ENCODE peak calls at places on chromosomes 2 and 18, in nine cellular contexts. Y is fibroblast of lung, L is A549, O is H9, W is GM12878, I is uterus, R is cardiac muscle cell, F is MM.1S, N is astrocyte. U is an unnamed sample.
A peak's percentile ranks its signal among the peaks of the same experiment; 100 is the strongest.

GRCh38 chr18:73007195-73007934 is 139.6 kb upstream of the NETO1 start:
- DNase-seq in Y (no peak), L (no peak), O (no peak), W (peak; percentile 25), I (no peak), R (no peak), F (no peak), N (peak; percentile 15), U (no peak)

GRCh38 chr2:101577173-101577572 is 102.3 kb upstream of the RFX8 start:
- DNase-seq in Y (peak; percentile 59), L (no peak), O (no peak), W (no peak), I (no peak), R (no peak), F (no peak), N (no peak), U (no peak)

GRCh38 chr2:177708660-177709328 is 316.2 kb downstream of the AGPS start:
- DNase-seq in Y (no peak), L (no peak), O (no peak), W (no peak), I (no peak), R (no peak), F (no peak), N (no peak), U (no peak)

GRCh38 chr2:181185428-181185827 is 205.0 kb downstream of the UBE2E3 start:
- DNase-seq in Y (no peak), L (no peak), O (no peak), W (no peak), I (no peak), R (no peak), F (no peak), N (no peak), U (no peak)

GRCh38 chr2:28277466-28277865 is 115.2 kb upstream of the FOSL2 start:
- DNase-seq in Y (no peak), L (no peak), O (no peak), W (no peak), I (no peak), R (no peak), F (no peak), N (no peak), U (no peak)

GRCh38 chr2:102547462-102547861 is 71.9 kb upstream of the SLC9A2 start:
- DNase-seq in Y (no peak), L (no peak), O (no peak), W (no peak), I (no peak), R (no peak), F (no peak), N (no peak), U (no peak)

GRCh38 chr2:152609174-152609573 is 108.1 kb downstream of the PRPF40A start:
- DNase-seq in Y (peak; percentile 35), L (no peak), O (no peak), W (no peak), I (no peak), R (peak; percentile 46), F (no peak), N (no peak), U (no peak)

GRCh38 chr2:112626604-112627059 is 19.1 kb upstream of the SLC20A1 start:
- DNase-seq in Y (peak; percentile 72), L (peak; percentile 75), O (peak; percentile 62), W (no peak), I (peak; percentile 44), R (peak; percentile 83), F (peak; percentile 44), N (peak; percentile 57), U (peak; percentile 76)

GRCh38 chr2:1162768-1163584 is 212.3 kb downstream of the SNTG2 start:
- DNase-seq in Y (no peak), L (no peak), O (no peak), W (no peak), I (no peak), R (no peak), F (no peak), N (no peak), U (peak; percentile 46)

GRCh38 chr2:154240316-154240715 is 368.6 kb downstream of the GALNT13 start:
- DNase-seq in Y (no peak), L (no peak), O (no peak), W (no peak), I (no peak), R (no peak), F (no peak), N (no peak), U (no peak)

GRCh38 chr2:226183550-226183949 is 616.1 kb downstream of the IRS1 start:
- DNase-seq in Y (peak; percentile 68), L (no peak), O (no peak), W (no peak), I (no peak), R (peak; percentile 33), F (no peak), N (no peak), U (no peak)

GRCh38 chr2:63698825-63699548 is 110.2 kb downstream of the MDH1 start:
- DNase-seq in Y (peak; percentile 88), L (peak; percentile 93), O (peak; percentile 81), W (no peak), I (peak; percentile 78), R (peak; percentile 92), F (peak; percentile 65), N (peak; percentile 86), U (peak; percentile 77)

GRCh38 chr2:184860744-184861143 is 262.4 kb downstream of the ZNF804A start:
- DNase-seq in Y (no peak), L (no peak), O (no peak), W (no peak), I (no peak), R (no peak), F (no peak), N (no peak), U (no peak)

GRCh38 chr2:145743016-145743415 is 1223.1 kb upstream of the ZEB2 start:
- DNase-seq in Y (no peak), L (no peak), O (no peak), W (no peak), I (no peak), R (no peak), F (no peak), N (no peak), U (no peak)

GRCh38 chr2:160157861-160158813 is 41.9 kb downstream of the ITGB6 start:
- DNase-seq in Y (no peak), L (no peak), O (no peak), W (no peak), I (no peak), R (peak; percentile 84), F (no peak), N (peak; percentile 67), U (no peak)

GRCh38 chr2:101843048-101843447 is 145.5 kb downstream of the MAP4K4 start:
- DNase-seq in Y (peak; percentile 51), L (no peak), O (no peak), W (no peak), I (peak; percentile 22), R (no peak), F (no peak), N (no peak), U (peak; percentile 81)

GRCh38 chr18:28175047-28175929 is 1.6 kb downstream of the CDH2 start:
- DNase-seq in Y (no peak), L (peak; percentile 25), O (peak; percentile 48), W (no peak), I (no peak), R (peak; percentile 69), F (no peak), N (peak; percentile 60), U (peak; percentile 20)

GRCh38 chr2:86825020-86825727 is 34.5 kb upstream of the CD8A start:
- DNase-seq in Y (no peak), L (no peak), O (no peak), W (no peak), I (no peak), R (no peak), F (no peak), N (no peak), U (no peak)

GRCh38 chr2:109529532-109530449 is 84.0 kb downstream of the SEPTIN10 start:
- DNase-seq in Y (no peak), L (no peak), O (peak; percentile 19), W (no peak), I (no peak), R (peak; percentile 10), F (no peak), N (no peak), U (no peak)

GRCh38 chr2:37400041-37400440 is 55.6 kb downstream of the QPCT start:
- DNase-seq in Y (no peak), L (no peak), O (no peak), W (no peak), I (no peak), R (no peak), F (no peak), N (no peak), U (no peak)

GRCh38 chr2:890791-891190 is 59.9 kb upstream of the SNTG2 start:
- DNase-seq in Y (no peak), L (no peak), O (peak; percentile 7), W (no peak), I (no peak), R (no peak), F (no peak), N (no peak), U (peak; percentile 29)

GRCh38 chr18:35248429-35248828 is 7.6 kb downstream of the ZNF397 start:
- DNase-seq in Y (no peak), L (no peak), O (no peak), W (no peak), I (no peak), R (no peak), F (no peak), N (no peak), U (no peak)
- H3K9me3 ChIP-seq in Y (peaks cover 3% of the 10 kb centered on the region), L (peaks cover 93% of the 10 kb centered on the region), O (no peaks in the 10 kb centered on the region), W (peaks cover 45% of the 10 kb centered on the region), I (no peaks in the 10 kb centered on the region), R (no peaks in the 10 kb centered on the region), F (no peaks in the 10 kb centered on the region), N (peaks cover 59% of the 10 kb centered on the region), U (peaks cover 3% of the 10 kb centered on the region)

GRCh38 chr2:135103843-135104242 is 51.8 kb downstream of the RAB3GAP1 start:
- DNase-seq in Y (no peak), L (no peak), O (no peak), W (no peak), I (no peak), R (no peak), F (peak; percentile 23), N (no peak), U (no peak)
- H3K9me3 ChIP-seq in Y (no peaks in the 10 kb centered on the region), L (no peaks in the 10 kb centered on the region), O (no peaks in the 10 kb centered on the region), W (no peaks in the 10 kb centered on the region), I (no peaks in the 10 kb centered on the region), R (no peaks in the 10 kb centered on the region), F (no peaks in the 10 kb centered on the region), N (no peaks in the 10 kb centered on the region), U (peaks cover 2% of the 10 kb centered on the region)

GRCh38 chr2:5132281-5132680 is 559.9 kb upstream of the SOX11 start:
- DNase-seq in Y (no peak), L (no peak), O (no peak), W (no peak), I (no peak), R (no peak), F (no peak), N (no peak), U (no peak)
- H3K9me3 ChIP-seq in Y (no peaks in the 10 kb centered on the region), L (peaks cover 21% of the 10 kb centered on the region), O (no peaks in the 10 kb centered on the region), W (no peaks in the 10 kb centered on the region), I (no peaks in the 10 kb centered on the region), R (no peaks in the 10 kb centered on the region), F (no peaks in the 10 kb centered on the region), N (peaks cover 3% of the 10 kb centered on the region), U (no peaks in the 10 kb centered on the region)

GRCh38 chr18:59460060-59460395 is 101.0 kb upstream of the LMAN1 start:
- DNase-seq in Y (peak; percentile 27), L (no peak), O (no peak), W (no peak), I (no peak), R (peak; percentile 50), F (no peak), N (no peak), U (no peak)
- H3K9me3 ChIP-seq in Y (no peaks in the 10 kb centered on the region), L (no peaks in the 10 kb centered on the region), O (no peaks in the 10 kb centered on the region), W (no peaks in the 10 kb centered on the region), I (no peaks in the 10 kb centered on the region), R (no peaks in the 10 kb centered on the region), F (no peaks in the 10 kb centered on the region), N (no peaks in the 10 kb centered on the region), U (no peaks in the 10 kb centered on the region)

U was measured in MG63.